ENCODE peak calls at places on chromosomes 3 and 15, in six cellular contexts. N is hippocampal formation, V is stomach, L is ovary, I is ACHN, U is body of pancreas. D is an unnamed sample.

GRCh38 chr15:41982133-41982930 is 10.0 kb upstream of the EHD4 start:
- DNase-seq in U (no peak), I (no peak), V (peak), N (no peak), L (no peak), D (no peak)

GRCh38 chr15:46713045-46713444 is 1004.3 kb upstream of the SEMA6D start:
- DNase-seq in I (no peak), V (no peak), N (no peak), U (no peak), L (no peak), D (no peak)

GRCh38 chr3:188900421-188900941 is 271.3 kb upstream of the TPRG1 start:
- DNase-seq in U (no peak), I (peak), N (no peak), V (no peak), L (no peak), D (no peak)

GRCh38 chr3:176920806-176921205 is 276.5 kb downstream of the TBL1XR1 start:
- DNase-seq in V (no peak), L (no peak), I (no peak), N (no peak), U (peak), D (no peak)

GRCh38 chr15:29822685-29823459 is 604 bp upstream of the TJP1 start:
- DNase-seq in U (peak), L (peak), I (peak), V (peak), N (no peak), D (peak)

GRCh38 chr3:120909602-120909878 is 1.5 kb downstream of the STXBP5L start:
- DNase-seq in U (peak), L (peak), I (no peak), V (no peak), N (no peak), D (no peak)

GRCh38 chr15:93107646-93108045 is 18.6 kb upstream of the RGMA start:
- DNase-seq in V (no peak), L (no peak), I (no peak), U (no peak), N (no peak), D (no peak)

GRCh38 chr15:43276563-43277200 is 10.0 kb upstream of the TGM5 start:
- DNase-seq in V (no peak), N (no peak), L (no peak), U (no peak), I (no peak), D (no peak)

GRCh38 chr3:52839268-52839575 is 4.4 kb upstream of the MUSTN1 start:
- DNase-seq in L (no peak), V (no peak), N (no peak), I (no peak), U (no peak), D (no peak)

GRCh38 chr15:83285979-83286553 is 1.6 kb upstream of the BNC1 start:
- DNase-seq in V (no peak), U (no peak), N (no peak), I (peak), L (no peak), D (no peak)

GRCh38 chr3:196217307-196218154 is 1.2 kb downstream of the SLC51A start:
- DNase-seq in U (no peak), L (no peak), I (no peak), N (no peak), V (no peak), D (no peak)

GRCh38 chr3:56610669-56611335 is 53.8 kb downstream of the CCDC66 start:
- DNase-seq in N (no peak), U (no peak), I (no peak), V (no peak), L (no peak), D (no peak)

GRCh38 chr15:38378162-38378560 is 75.8 kb upstream of the FAM98B start:
- DNase-seq in N (peak), V (peak), I (no peak), L (peak), U (peak), D (no peak)

GRCh38 chr3:119681279-119681678 is 4.1 kb upstream of the COX17 start:
- DNase-seq in U (no peak), I (peak), V (no peak), N (no peak), L (no peak), D (peak)

GRCh38 chr15:93861413-93861812 is 369.9 kb upstream of the MCTP2 start:
- DNase-seq in I (no peak), N (no peak), L (no peak), V (no peak), U (no peak), D (no peak)

GRCh38 chr3:32004111-32004790 is 22.7 kb downstream of the ZNF860 start:
- DNase-seq in N (no peak), I (no peak), V (no peak), L (no peak), U (peak), D (peak)

GRCh38 chr15:66573719-66574641 is 8.2 kb upstream of the LCTL start:
- DNase-seq in L (no peak), U (no peak), I (no peak), V (no peak), N (no peak), D (no peak)

GRCh38 chr15:42239528-42240245 is 31.6 kb upstream of the VPS39 start:
- DNase-seq in L (no peak), I (no peak), N (no peak), V (no peak), U (no peak), D (no peak)

GRCh38 chr15:87681054-87681453 is 575.5 kb downstream of the NTRK3 start:
- DNase-seq in L (no peak), V (no peak), I (no peak), U (no peak), N (no peak), D (no peak)

GRCh38 chr15:85024003-85024402 is 42.3 kb downstream of the PDE8A start:
- DNase-seq in N (no peak), V (no peak), U (no peak), I (no peak), L (no peak), D (no peak)

GRCh38 chr3:53350652-53351051 is 3.3 kb upstream of the DCP1A start:
- DNase-seq in U (no peak), I (peak), N (no peak), L (no peak), V (no peak), D (no peak)

GRCh38 chr15:32694222-32694983 is 23.4 kb upstream of the GREM1 start:
- DNase-seq in L (no peak), N (no peak), I (no peak), U (no peak), V (no peak), D (no peak)

GRCh38 chr3:170524072-170524471 is 61.8 kb downstream of the SLC7A14 start:
- DNase-seq in U (no peak), V (no peak), L (no peak), I (no peak), N (no peak), D (no peak)

GRCh38 chr3:52614689-52615088 is 71.0 kb downstream of the PBRM1 start:
- DNase-seq in N (no peak), L (no peak), V (no peak), U (no peak), I (no peak), D (no peak)

GRCh38 chr3:145898487-145898886 is 262.5 kb downstream of the PLOD2 start:
- DNase-seq in V (no peak), U (no peak), L (no peak), N (no peak), I (no peak), D (no peak)

GRCh38 chr3:159775372-159775961 is 213.2 kb upstream of the IL12A start:
- DNase-seq in N (peak), I (no peak), L (no peak), V (no peak), U (no peak), D (peak)

GRCh38 chr3:120418866-120419490 is 31.8 kb downstream of the FSTL1 start:
- DNase-seq in I (peak), L (no peak), V (peak), N (peak), U (peak), D (peak)

GRCh38 chr3:129121016-129121791 is 400 bp downstream of the RAB43 start:
- DNase-seq in I (no peak), V (peak), U (peak), L (no peak), N (peak), D (no peak)

GRCh38 chr3:97988784-97989568 is 16.7 kb upstream of the RIOX2 start:
- DNase-seq in L (no peak), U (no peak), V (no peak), I (no peak), N (no peak), D (no peak)

GRCh38 chr3:197718904-197719303 is 17.8 kb downstream of the RUBCN start:
- DNase-seq in I (peak), U (no peak), V (no peak), L (no peak), N (no peak), D (peak)

GRCh38 chr3:70832811-70833509 is 520.5 kb upstream of the MDFIC2 start:
- DNase-seq in U (no peak), N (no peak), I (no peak), L (no peak), V (no peak), D (no peak)

GRCh38 chr3:36456784-36457183 is 76.5 kb downstream of the STAC start:
- DNase-seq in L (no peak), I (no peak), U (no peak), N (no peak), V (no peak), D (no peak)

GRCh38 chr3:111859974-111860859 is 1.2 kb downstream of the PHLDB2 start:
- DNase-seq in I (peak), N (no peak), U (peak), V (peak), L (peak), D (peak)

GRCh38 chr3:100753846-100754245 is 44.6 kb downstream of the TFG start:
- DNase-seq in U (no peak), V (no peak), L (no peak), N (no peak), I (no peak), D (no peak)

GRCh38 chr15:73127302-73127936 is 75.2 kb downstream of the NEO1 start:
- DNase-seq in V (no peak), I (peak), L (no peak), N (no peak), U (peak), D (peak)

GRCh38 chr3:4864503-4864902 is 114.7 kb upstream of the BHLHE40 start:
- DNase-seq in U (no peak), V (no peak), N (no peak), I (no peak), L (no peak), D (no peak)

GRCh38 chr3:8851703-8852102 is 82.3 kb upstream of the OXTR start:
- DNase-seq in N (no peak), U (no peak), V (no peak), I (no peak), L (no peak), D (no peak)

GRCh38 chr3:125156491-125156890 is 56.1 kb downstream of the SLC12A8 start:
- DNase-seq in V (no peak), I (no peak), U (no peak), L (no peak), N (no peak), D (no peak)

D was measured in Calu3.